ENCODE peak calls at places on chromosomes 2 and 18, in four cellular contexts. W is HepG2, M is K562, U is HCT116. G is an unnamed sample.

GRCh38 chr2:54568876-54569298 is 112.8 kb downstream of the SPTBN1 start:
- DNase-seq in U (no peak), W (no peak), M (peak), G (no peak)

GRCh38 chr2:16559263-16559662 is 106.4 kb downstream of the CYRIA start:
- DNase-seq in U (no peak), W (no peak), M (no peak), G (no peak)

GRCh38 chr2:197234792-197235191 is 75.8 kb downstream of the ANKRD44 start:
- DNase-seq in W (no peak), U (no peak), M (no peak), G (no peak)

GRCh38 chr18:43830905-43831304 is 553.6 kb upstream of the SYT4 start:
- DNase-seq in W (no peak), U (no peak), M (no peak), G (no peak)

GRCh38 chr2:73700111-73700510 is 37.0 kb downstream of the TPRKB start:
- DNase-seq in M (no peak), W (no peak), U (no peak), G (no peak)

GRCh38 chr2:224802407-224802806 is 86.2 kb upstream of the CCDC195 start:
- DNase-seq in U (no peak), M (no peak), W (no peak), G (no peak)

GRCh38 chr2:151906633-151906998 is 78.4 kb upstream of the ARL5A start:
- DNase-seq in W (no peak), U (no peak), M (no peak), G (no peak)

GRCh38 chr18:31723998-31724711 is 36.5 kb downstream of the SLC25A52 start:
- DNase-seq in W (no peak), U (no peak), M (no peak), G (peak)

GRCh38 chr2:227256605-227257004 is 68.4 kb upstream of the MFF start:
- DNase-seq in W (no peak), M (no peak), U (no peak), G (no peak)

GRCh38 chr18:21740724-21741510 is at the start of gene MIB1:
- DNase-seq in U (peak), W (no peak), M (peak), G (peak)

GRCh38 chr2:233822101-233822771 is 32.1 kb downstream of the HJURP start:
- DNase-seq in M (no peak), W (no peak), U (no peak), G (no peak)

GRCh38 chr2:192499476-192499875 is 304.7 kb upstream of the TMEFF2 start:
- DNase-seq in W (no peak), M (no peak), U (no peak), G (no peak)

GRCh38 chr2:180523629-180524340 is 456.6 kb upstream of the UBE2E3 start:
- DNase-seq in M (no peak), W (no peak), U (no peak), G (no peak)

GRCh38 chr2:92072461-92073035 is 2798.7 kb upstream of the TEKT4 start:
- DNase-seq in U (no peak), M (peak), W (no peak), G (no peak)

GRCh38 chr18:48545690-48546365 is 7.0 kb downstream of the CTIF start:
- DNase-seq in U (no peak), W (no peak), M (peak), G (peak)

GRCh38 chr2:10533811-10534321 is 85.7 kb upstream of the ODC1 start:
- DNase-seq in W (no peak), U (no peak), M (no peak), G (no peak)

GRCh38 chr2:200482194-200482593 is 27.7 kb downstream of the KCTD18 start:
- DNase-seq in M (no peak), U (no peak), W (peak), G (peak)

GRCh38 chr2:215611609-215612386 is 175.9 kb upstream of the FN1 start:
- DNase-seq in U (no peak), M (no peak), W (peak), G (no peak)

GRCh38 chr2:23976883-23977282 is 33.0 kb upstream of the MFSD2B start:
- DNase-seq in M (no peak), W (no peak), U (no peak), G (no peak)

GRCh38 chr2:109400102-109400501 is 213.7 kb downstream of the SEPTIN10 start:
- DNase-seq in M (no peak), W (no peak), U (no peak), G (no peak)

GRCh38 chr2:15170068-15170775 is 390.9 kb downstream of the NBAS start:
- DNase-seq in U (no peak), W (no peak), M (no peak), G (peak)

GRCh38 chr2:103773884-103774283 is 1012.1 kb downstream of the TMEM182 start:
- DNase-seq in M (no peak), W (peak), U (no peak), G (no peak)

GRCh38 chr18:25464211-25464610 is 112.2 kb upstream of the ZNF521 start:
- DNase-seq in W (no peak), U (no peak), M (no peak), G (no peak)

GRCh38 chr2:16034151-16034974 is 94.0 kb downstream of the MYCN start:
- DNase-seq in M (peak), U (peak), W (peak), G (peak)

GRCh38 chr2:60634443-60634842 is 81.0 kb upstream of the BCL11A start:
- DNase-seq in U (no peak), M (no peak), W (no peak), G (no peak)

GRCh38 chr2:60262178-60262577 is 291.3 kb downstream of the BCL11A start:
- DNase-seq in M (no peak), W (no peak), U (no peak), G (no peak)

GRCh38 chr18:68839701-68840100 is 41.8 kb downstream of the CCDC102B start:
- DNase-seq in W (no peak), M (no peak), U (no peak), G (no peak)

GRCh38 chr2:239257511-239257937 is 143.3 kb downstream of the HDAC4 start:
- DNase-seq in M (peak), W (peak), U (peak), G (no peak)

GRCh38 chr2:197877038-197877437 is 72.6 kb downstream of the PLCL1 start:
- DNase-seq in M (no peak), W (no peak), U (no peak), G (no peak)

GRCh38 chr2:44952143-44952805 is 10.8 kb downstream of the SIX3 start:
- DNase-seq in M (peak), U (peak), W (peak), G (peak)

GRCh38 chr2:177147093-177147694 is 65.4 kb upstream of the HNRNPA3 start:
- DNase-seq in W (peak), M (peak), U (no peak), G (peak)

GRCh38 chr2:69781321-69782248 is 39.7 kb downstream of the ANXA4 start:
- DNase-seq in M (no peak), U (no peak), W (peak), G (no peak)

GRCh38 chr2:69784228-69784627 is 42.3 kb downstream of the ANXA4 start:
- DNase-seq in W (no peak), M (no peak), U (no peak), G (no peak)

GRCh38 chr2:69779258-69779989 is 37.5 kb downstream of the ANXA4 start:
- DNase-seq in U (peak), M (no peak), W (peak), G (no peak)

GRCh38 chr2:69777778-69778089 is 35.8 kb downstream of the ANXA4 start:
- DNase-seq in U (no peak), W (no peak), M (peak), G (no peak)

GRCh38 chr2:69780907-69781306 is 39.0 kb downstream of the ANXA4 start:
- DNase-seq in M (no peak), U (no peak), W (peak), G (no peak)
- TF ChIP-seq ELF1 in M (no peak), U (no peak), W (no peak), G (no peak)

DNA sequence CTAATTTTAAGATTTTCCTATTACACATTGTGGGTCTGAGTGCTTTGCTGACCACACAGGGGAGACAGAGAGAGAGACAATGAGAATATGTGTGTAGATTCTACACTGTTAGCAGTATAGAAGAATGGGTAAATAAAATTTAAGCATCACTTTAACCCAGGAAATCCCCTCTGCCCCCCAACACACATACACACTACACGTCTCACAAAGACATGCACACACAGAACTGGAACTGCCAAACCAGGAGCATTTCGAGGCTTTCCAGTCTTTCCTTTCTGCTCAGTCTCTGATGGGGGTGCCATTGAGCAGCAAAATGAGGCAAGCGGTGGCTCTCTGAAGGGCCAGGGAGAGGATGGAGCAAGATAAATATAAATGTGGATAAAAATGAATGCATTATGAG is 2.5 kb downstream of the MERTK start:
- DNase-seq in U (no peak), W (peak), M (no peak), G (peak)
- TF ChIP-seq ELF1 in U (no peak), W (no peak), M (no peak), G (no peak)

DNA sequence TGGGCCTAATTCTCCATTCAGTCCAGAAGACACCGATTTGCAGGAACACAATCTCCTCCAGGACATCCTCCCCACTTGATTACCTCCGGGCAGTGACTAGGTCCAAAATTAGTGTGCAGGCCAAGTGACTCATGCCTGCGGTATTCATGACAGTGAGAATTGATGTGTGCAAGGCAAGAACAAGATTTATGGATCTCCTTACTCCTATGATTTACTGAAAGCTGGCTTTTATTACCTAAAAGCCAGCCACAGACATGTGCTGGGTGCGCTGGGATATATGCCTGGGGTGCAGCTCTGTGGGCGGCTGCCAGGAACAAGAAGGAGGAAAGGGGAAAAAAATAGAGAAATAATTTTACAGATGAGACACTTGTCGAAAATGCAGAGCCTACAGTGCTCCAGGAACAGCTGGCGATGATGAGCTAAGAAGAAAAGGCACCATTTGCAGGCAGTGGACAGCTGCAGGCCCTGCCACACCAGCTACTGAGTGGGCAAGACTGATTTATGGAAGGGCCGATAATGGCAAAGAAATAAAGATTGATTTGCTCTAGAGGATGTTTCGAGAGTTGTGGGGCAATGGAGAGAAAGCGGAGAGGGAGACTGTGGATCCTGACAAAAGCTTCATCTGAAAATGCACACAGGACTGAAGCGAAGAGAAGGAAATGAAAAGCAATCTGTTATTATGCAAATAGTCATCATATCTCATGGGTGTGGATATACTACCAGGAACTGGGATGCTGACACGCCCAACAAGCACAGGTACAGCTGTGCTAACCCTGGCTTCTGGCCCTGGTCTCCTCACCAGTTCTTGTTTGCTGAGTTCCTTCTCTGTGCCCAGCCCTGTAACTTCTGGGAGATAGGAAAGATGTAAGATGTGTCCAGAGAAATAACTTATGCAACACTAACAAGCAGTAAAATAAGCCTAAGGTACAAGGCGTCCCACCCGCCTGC is 359.1 kb downstream of the CMPK2 start:
- DNase-seq in M (no peak), U (peak), W (no peak), G (no peak)
- TF ChIP-seq ELF1 in M (no peak), U (no peak), W (no peak), G (no peak)

GRCh38 chr2:37985333-37985732 is 60.2 kb downstream of the RMDN2 start:
- DNase-seq in W (no peak), U (no peak), M (no peak), G (no peak)
- TF ChIP-seq ELF1 in W (no peak), U (no peak), M (no peak), G (no peak)

DNA sequence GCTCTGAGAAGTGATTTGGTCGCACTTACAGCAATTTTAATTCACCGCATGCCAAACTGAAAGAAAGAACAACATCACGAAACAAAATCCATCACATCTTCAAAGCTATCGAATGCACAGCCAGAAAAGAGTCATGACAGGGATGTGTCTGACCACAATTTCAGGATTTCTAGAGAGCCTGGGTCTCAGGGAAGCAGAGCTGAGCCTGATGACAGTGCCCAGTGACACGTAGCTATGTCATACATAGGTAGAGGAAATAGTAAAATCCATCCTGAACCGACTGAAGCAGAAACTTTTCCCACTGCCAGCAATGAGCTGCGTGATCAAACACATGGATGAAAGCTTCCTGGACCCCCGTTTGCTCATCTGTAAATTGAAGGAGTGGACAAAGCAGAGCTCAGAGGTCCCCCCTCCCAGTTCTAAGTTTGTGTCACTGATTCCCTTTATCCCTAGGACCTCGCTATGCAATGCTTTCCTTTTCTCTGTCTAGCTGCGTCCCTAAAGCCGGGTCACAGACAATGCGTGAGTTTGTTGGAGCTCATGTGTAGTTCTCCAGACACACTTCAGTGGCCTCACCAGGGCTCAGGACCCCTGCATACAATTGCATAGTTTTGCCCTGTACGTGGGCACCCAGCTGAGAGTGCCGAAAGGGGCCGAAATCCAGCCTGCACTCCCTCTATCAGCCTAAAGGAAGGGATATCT is 37.6 kb downstream of the CCBE1 start:
- DNase-seq in M (no peak), W (no peak), U (no peak), G (no peak)
- TF ChIP-seq ELF1 in M (no peak), W (no peak), U (no peak), G (no peak)

DNA sequence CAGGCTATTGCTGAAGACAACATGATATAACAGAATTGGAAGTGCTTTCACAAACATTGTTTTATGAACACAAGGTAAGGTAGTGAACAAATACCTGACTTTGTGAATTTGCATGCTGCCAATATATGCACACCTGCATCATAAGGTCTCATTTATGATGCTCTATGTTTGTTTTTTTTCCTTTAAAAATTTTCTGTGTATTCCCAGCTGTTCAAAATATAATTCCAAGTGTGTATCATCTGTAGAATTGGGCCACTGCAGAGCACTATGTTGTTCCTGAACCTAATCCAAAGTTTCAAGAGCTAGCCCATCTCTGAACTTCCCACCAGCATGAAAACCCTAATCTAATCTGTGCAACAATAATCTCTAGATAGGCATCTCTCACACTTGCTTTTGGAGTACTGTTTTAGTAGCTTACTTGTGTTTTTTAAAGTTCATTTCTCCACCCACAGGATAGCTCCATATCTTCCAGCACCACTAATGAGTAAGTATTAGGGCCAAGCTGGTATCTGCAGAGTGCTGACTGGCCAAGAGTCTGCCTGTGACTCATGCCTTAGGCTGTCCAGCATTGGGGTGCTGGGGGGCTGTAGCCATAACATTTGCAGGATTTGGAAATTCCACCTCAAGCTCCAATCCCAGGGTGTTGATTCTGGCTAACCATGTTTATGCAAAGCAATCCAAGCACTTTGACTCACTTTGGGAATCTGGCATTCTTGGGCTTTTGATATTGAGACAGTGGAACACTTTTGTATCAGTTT is 208.2 kb upstream of the REV1 start:
- DNase-seq in U (no peak), M (no peak), W (no peak), G (no peak)
- TF ChIP-seq ELF1 in U (no peak), M (no peak), W (no peak), G (no peak)

GRCh38 chr2:121210691-121211090 is 74.3 kb downstream of the TFCP2L1 start:
- DNase-seq in M (no peak), U (peak), W (no peak), G (no peak)
- TF ChIP-seq ELF1 in M (no peak), U (no peak), W (no peak), G (no peak)

GRCh38 chr18:10663750-10664149 is 137.9 kb downstream of the NAPG start:
- DNase-seq in U (no peak), W (no peak), M (no peak), G (no peak)

GRCh38 chr18:10659594-10659993 is 133.8 kb downstream of the NAPG start:
- DNase-seq in W (no peak), M (no peak), U (no peak), G (no peak)

GRCh38 chr18:10659000-10659399 is 133.2 kb downstream of the NAPG start:
- DNase-seq in W (no peak), U (no peak), M (no peak), G (no peak)

GRCh38 chr18:10661333-10661732 is 135.5 kb downstream of the NAPG start:
- DNase-seq in U (no peak), W (no peak), M (no peak), G (no peak)

DNA sequence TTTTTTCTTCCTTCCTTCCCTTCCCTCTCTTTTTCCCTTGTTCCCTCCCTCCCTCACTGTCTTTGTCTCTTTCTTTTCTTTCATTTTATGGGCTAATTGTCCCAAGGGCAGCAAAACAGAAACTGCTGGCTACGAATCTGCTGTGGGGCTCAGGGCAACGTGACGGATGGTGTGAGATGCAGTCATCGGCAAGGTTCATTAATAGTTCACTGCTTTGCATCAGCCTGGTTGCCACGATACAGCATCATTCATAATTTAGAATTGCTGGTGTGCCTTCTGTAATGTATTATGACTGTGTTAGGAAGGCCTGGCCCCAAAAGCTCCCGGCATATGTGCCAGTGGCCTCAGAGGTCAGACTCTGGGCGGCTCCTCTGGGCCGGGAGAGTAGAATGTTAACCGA is 134.7 kb downstream of the NAPG start:
- DNase-seq in W (no peak), M (no peak), U (no peak), G (no peak)
- TF ChIP-seq ELF1 in W (no peak), M (no peak), U (no peak), G (no peak)

DNA sequence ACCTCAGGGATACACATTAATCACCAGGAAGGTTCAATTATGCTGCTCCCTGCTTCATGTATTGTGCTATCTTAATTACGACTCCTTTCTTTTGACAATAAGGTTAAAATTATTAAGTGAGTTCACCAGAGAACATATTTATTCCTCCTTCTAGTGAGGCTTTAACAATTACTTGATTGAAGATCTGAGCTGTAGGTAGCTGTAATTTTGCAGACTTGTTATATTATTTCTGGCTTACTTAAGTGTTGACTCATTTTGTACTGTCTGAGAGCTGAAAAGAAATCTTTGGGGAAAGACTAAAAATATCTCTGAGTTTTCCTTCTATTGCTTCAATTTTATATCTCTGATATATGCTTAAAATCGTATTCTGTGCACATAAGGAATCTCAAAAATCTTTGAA is 119.9 kb downstream of the LRP1B start:
- DNase-seq in W (no peak), M (no peak), U (no peak), G (no peak)
- TF ChIP-seq ELF1 in W (no peak), M (no peak), U (no peak), G (no peak)